ENCODE peak calls at places on chromosome 17, in eight cellular contexts. One of them, this sample, is unnamed.

GRCh38 chr17:7834554-7834890 is 505 bp downstream of the KDM6B start:
- DNase-seq in CD4-positive, alpha-beta T cell: peak; percentile 50
- DNase-seq in GM13976: no peak
- DNase-seq in IMR-90: no peak
- DNase-seq in lower lobe of right lung: peak; percentile 85
- DNase-seq in esophagus squamous epithelium: no peak
- DNase-seq in activated CD8-positive, alpha-beta T cell treated with anti-CD3 and anti-CD28 coated beads for 36 hours: peak; percentile 68
- DNase-seq in psoas muscle: peak; percentile 73
- DNase-seq in this sample: peak; percentile 59

GRCh38 chr17:68993112-68993511 is 37.9 kb upstream of the ABCA8 start:
- DNase-seq in CD4-positive, alpha-beta T cell: no peak
- DNase-seq in GM13976: no peak
- DNase-seq in IMR-90: peak; percentile 38
- DNase-seq in lower lobe of right lung: no peak
- DNase-seq in esophagus squamous epithelium: no peak
- DNase-seq in activated CD8-positive, alpha-beta T cell treated with anti-CD3 and anti-CD28 coated beads for 36 hours: no peak
- DNase-seq in psoas muscle: no peak
- DNase-seq in this sample: no peak

GRCh38 chr17:80859004-80859941 is 132.4 kb upstream of the CHMP6 start:
- DNase-seq in CD4-positive, alpha-beta T cell: no peak
- DNase-seq in GM13976: no peak
- DNase-seq in IMR-90: peak; percentile 97
- DNase-seq in lower lobe of right lung: no peak
- DNase-seq in esophagus squamous epithelium: no peak
- DNase-seq in activated CD8-positive, alpha-beta T cell treated with anti-CD3 and anti-CD28 coated beads for 36 hours: no peak
- DNase-seq in psoas muscle: peak; percentile 80
- DNase-seq in this sample: no peak

GRCh38 chr17:80034977-80035686 is 540 bp downstream of the TBC1D16 start:
- DNase-seq in CD4-positive, alpha-beta T cell: peak; percentile 35
- DNase-seq in GM13976: peak; percentile 61
- DNase-seq in IMR-90: peak; percentile 43
- DNase-seq in lower lobe of right lung: peak; percentile 66
- DNase-seq in esophagus squamous epithelium: no peak
- DNase-seq in activated CD8-positive, alpha-beta T cell treated with anti-CD3 and anti-CD28 coated beads for 36 hours: peak; percentile 66
- DNase-seq in psoas muscle: peak; percentile 46
- DNase-seq in this sample: peak; percentile 62

GRCh38 chr17:12977008-12977751 is 40.6 kb downstream of the ELAC2 start:
- DNase-seq in CD4-positive, alpha-beta T cell: no peak
- DNase-seq in GM13976: no peak
- DNase-seq in IMR-90: peak; percentile 22
- DNase-seq in lower lobe of right lung: no peak
- DNase-seq in esophagus squamous epithelium: no peak
- DNase-seq in activated CD8-positive, alpha-beta T cell treated with anti-CD3 and anti-CD28 coated beads for 36 hours: no peak
- DNase-seq in psoas muscle: no peak
- DNase-seq in this sample: no peak

GRCh38 chr17:34243732-34244299 is 11.3 kb upstream of the CCL2 start:
- DNase-seq in CD4-positive, alpha-beta T cell: no peak
- DNase-seq in GM13976: no peak
- DNase-seq in IMR-90: no peak
- DNase-seq in lower lobe of right lung: no peak
- DNase-seq in esophagus squamous epithelium: no peak
- DNase-seq in activated CD8-positive, alpha-beta T cell treated with anti-CD3 and anti-CD28 coated beads for 36 hours: no peak
- DNase-seq in psoas muscle: no peak
- DNase-seq in this sample: no peak

GRCh38 chr17:51097708-51098446 is 22.8 kb downstream of the SPAG9 start:
- DNase-seq in CD4-positive, alpha-beta T cell: no peak
- DNase-seq in GM13976: no peak
- DNase-seq in IMR-90: no peak
- DNase-seq in lower lobe of right lung: no peak
- DNase-seq in esophagus squamous epithelium: no peak
- DNase-seq in activated CD8-positive, alpha-beta T cell treated with anti-CD3 and anti-CD28 coated beads for 36 hours: no peak
- DNase-seq in psoas muscle: no peak
- DNase-seq in this sample: no peak

GRCh38 chr17:73311428-73311780 is 397 bp downstream of the CDC42EP4 start:
- DNase-seq in CD4-positive, alpha-beta T cell: no peak
- DNase-seq in GM13976: no peak
- DNase-seq in IMR-90: no peak
- DNase-seq in lower lobe of right lung: peak; percentile 68
- DNase-seq in esophagus squamous epithelium: no peak
- DNase-seq in activated CD8-positive, alpha-beta T cell treated with anti-CD3 and anti-CD28 coated beads for 36 hours: no peak
- DNase-seq in psoas muscle: no peak
- DNase-seq in this sample: peak; percentile 44

GRCh38 chr17:4588391-4588790 is 4.1 kb downstream of the SMTNL2 start:
- DNase-seq in CD4-positive, alpha-beta T cell: no peak
- DNase-seq in GM13976: no peak
- DNase-seq in IMR-90: no peak
- DNase-seq in lower lobe of right lung: no peak
- DNase-seq in esophagus squamous epithelium: no peak
- DNase-seq in activated CD8-positive, alpha-beta T cell treated with anti-CD3 and anti-CD28 coated beads for 36 hours: no peak
- DNase-seq in psoas muscle: no peak
- DNase-seq in this sample: no peak

GRCh38 chr17:71163121-71163812 is 957.6 kb upstream of the SOX9 start:
- DNase-seq in CD4-positive, alpha-beta T cell: no peak
- DNase-seq in GM13976: no peak
- DNase-seq in IMR-90: peak; percentile 41
- DNase-seq in lower lobe of right lung: no peak
- DNase-seq in esophagus squamous epithelium: no peak
- DNase-seq in activated CD8-positive, alpha-beta T cell treated with anti-CD3 and anti-CD28 coated beads for 36 hours: no peak
- DNase-seq in psoas muscle: no peak
- DNase-seq in this sample: no peak

GRCh38 chr17:4900231-4901107 is 1.1 kb downstream of the C17orf107 start:
- DNase-seq in CD4-positive, alpha-beta T cell: peak; percentile 35
- DNase-seq in GM13976: no peak
- DNase-seq in IMR-90: no peak
- DNase-seq in lower lobe of right lung: peak; percentile 71
- DNase-seq in esophagus squamous epithelium: no peak
- DNase-seq in activated CD8-positive, alpha-beta T cell treated with anti-CD3 and anti-CD28 coated beads for 36 hours: peak; percentile 68
- DNase-seq in psoas muscle: no peak
- DNase-seq in this sample: peak; percentile 59

GRCh38 chr17:3691539-3692166 is 4.3 kb downstream of the P2RX5 start:
- DNase-seq in CD4-positive, alpha-beta T cell: no peak
- DNase-seq in GM13976: no peak
- DNase-seq in IMR-90: no peak
- DNase-seq in lower lobe of right lung: no peak
- DNase-seq in esophagus squamous epithelium: no peak
- DNase-seq in activated CD8-positive, alpha-beta T cell treated with anti-CD3 and anti-CD28 coated beads for 36 hours: no peak
- DNase-seq in psoas muscle: no peak
- DNase-seq in this sample: no peak

GRCh38 chr17:37045271-37045946 is 96.7 kb downstream of the AATF start:
- DNase-seq in CD4-positive, alpha-beta T cell: no peak
- DNase-seq in GM13976: no peak
- DNase-seq in IMR-90: no peak
- DNase-seq in lower lobe of right lung: no peak
- DNase-seq in esophagus squamous epithelium: no peak
- DNase-seq in activated CD8-positive, alpha-beta T cell treated with anti-CD3 and anti-CD28 coated beads for 36 hours: no peak
- DNase-seq in psoas muscle: no peak
- DNase-seq in this sample: no peak

GRCh38 chr17:4796550-4796915 is 569 bp downstream of the PSMB6 start:
- DNase-seq in CD4-positive, alpha-beta T cell: no peak
- DNase-seq in GM13976: no peak
- DNase-seq in IMR-90: peak; percentile 35
- DNase-seq in lower lobe of right lung: no peak
- DNase-seq in esophagus squamous epithelium: no peak
- DNase-seq in activated CD8-positive, alpha-beta T cell treated with anti-CD3 and anti-CD28 coated beads for 36 hours: peak; percentile 65
- DNase-seq in psoas muscle: peak; percentile 37
- DNase-seq in this sample: no peak

GRCh38 chr17:59521465-59522126 is 43.8 kb upstream of the DHX40 start:
- DNase-seq in CD4-positive, alpha-beta T cell: peak; percentile 32
- DNase-seq in GM13976: peak; percentile 77
- DNase-seq in IMR-90: peak; percentile 59
- DNase-seq in lower lobe of right lung: peak; percentile 62
- DNase-seq in esophagus squamous epithelium: no peak
- DNase-seq in activated CD8-positive, alpha-beta T cell treated with anti-CD3 and anti-CD28 coated beads for 36 hours: peak; percentile 72
- DNase-seq in psoas muscle: peak; percentile 26
- DNase-seq in this sample: peak; percentile 79

GRCh38 chr17:74864866-74865395 is 5.2 kb upstream of the GRIN2C start:
- DNase-seq in CD4-positive, alpha-beta T cell: peak; percentile 69
- DNase-seq in GM13976: peak; percentile 88
- DNase-seq in IMR-90: peak; percentile 57
- DNase-seq in lower lobe of right lung: peak; percentile 78
- DNase-seq in esophagus squamous epithelium: no peak
- DNase-seq in activated CD8-positive, alpha-beta T cell treated with anti-CD3 and anti-CD28 coated beads for 36 hours: peak; percentile 83
- DNase-seq in psoas muscle: peak; percentile 75
- DNase-seq in this sample: peak; percentile 86

GRCh38 chr17:77696151-77696719 is 262.3 kb upstream of the TNRC6C start:
- DNase-seq in CD4-positive, alpha-beta T cell: no peak
- DNase-seq in GM13976: no peak
- DNase-seq in IMR-90: no peak
- DNase-seq in lower lobe of right lung: no peak
- DNase-seq in esophagus squamous epithelium: no peak
- DNase-seq in activated CD8-positive, alpha-beta T cell treated with anti-CD3 and anti-CD28 coated beads for 36 hours: no peak
- DNase-seq in psoas muscle: no peak
- DNase-seq in this sample: no peak

GRCh38 chr17:78888911-78889496 is 14.0 kb downstream of the CEP295NL start:
- DNase-seq in CD4-positive, alpha-beta T cell: no peak
- DNase-seq in GM13976: no peak
- DNase-seq in IMR-90: no peak
- DNase-seq in lower lobe of right lung: no peak
- DNase-seq in esophagus squamous epithelium: no peak
- DNase-seq in activated CD8-positive, alpha-beta T cell treated with anti-CD3 and anti-CD28 coated beads for 36 hours: no peak
- DNase-seq in psoas muscle: no peak
- DNase-seq in this sample: no peak
- TF ChIP-seq CTCF in CD4-positive, alpha-beta T cell: no peak
- TF ChIP-seq CTCF in GM13976: no peak
- TF ChIP-seq CTCF in IMR-90: no peak
- TF ChIP-seq CTCF in lower lobe of right lung: no peak
- TF ChIP-seq CTCF in esophagus squamous epithelium: no peak
- TF ChIP-seq CTCF in activated CD8-positive, alpha-beta T cell treated with anti-CD3 and anti-CD28 coated beads for 36 hours: no peak
- TF ChIP-seq CTCF in psoas muscle: no peak
- TF ChIP-seq CTCF in this sample: no peak

GRCh38 chr17:44069974-44070454 is 521 bp upstream of the G6PC3 start:
- DNase-seq in CD4-positive, alpha-beta T cell: no peak
- DNase-seq in GM13976: no peak
- DNase-seq in IMR-90: no peak
- DNase-seq in lower lobe of right lung: no peak
- DNase-seq in esophagus squamous epithelium: no peak
- DNase-seq in activated CD8-positive, alpha-beta T cell treated with anti-CD3 and anti-CD28 coated beads for 36 hours: peak; percentile 16
- DNase-seq in psoas muscle: no peak
- DNase-seq in this sample: no peak

GRCh38 chr17:44071772-44072171 is 1.2 kb downstream of the G6PC3 start:
- DNase-seq in CD4-positive, alpha-beta T cell: no peak
- DNase-seq in GM13976: no peak
- DNase-seq in IMR-90: peak; percentile 14
- DNase-seq in lower lobe of right lung: peak; percentile 15
- DNase-seq in esophagus squamous epithelium: no peak
- DNase-seq in activated CD8-positive, alpha-beta T cell treated with anti-CD3 and anti-CD28 coated beads for 36 hours: no peak
- DNase-seq in psoas muscle: no peak
- DNase-seq in this sample: no peak

GRCh38 chr17:44071198-44071520 is 624 bp downstream of the G6PC3 start:
- DNase-seq in CD4-positive, alpha-beta T cell: no peak
- DNase-seq in GM13976: no peak
- DNase-seq in IMR-90: peak; percentile 88
- DNase-seq in lower lobe of right lung: no peak
- DNase-seq in esophagus squamous epithelium: no peak
- DNase-seq in activated CD8-positive, alpha-beta T cell treated with anti-CD3 and anti-CD28 coated beads for 36 hours: peak; percentile 90
- DNase-seq in psoas muscle: no peak
- DNase-seq in this sample: no peak

GRCh38 chr17:44067547-44067945 is 1.1 kb upstream of the LSM12 start:
- DNase-seq in CD4-positive, alpha-beta T cell: no peak
- DNase-seq in GM13976: no peak
- DNase-seq in IMR-90: no peak
- DNase-seq in lower lobe of right lung: no peak
- DNase-seq in esophagus squamous epithelium: no peak
- DNase-seq in activated CD8-positive, alpha-beta T cell treated with anti-CD3 and anti-CD28 coated beads for 36 hours: no peak
- DNase-seq in psoas muscle: no peak
- DNase-seq in this sample: no peak

DNA sequence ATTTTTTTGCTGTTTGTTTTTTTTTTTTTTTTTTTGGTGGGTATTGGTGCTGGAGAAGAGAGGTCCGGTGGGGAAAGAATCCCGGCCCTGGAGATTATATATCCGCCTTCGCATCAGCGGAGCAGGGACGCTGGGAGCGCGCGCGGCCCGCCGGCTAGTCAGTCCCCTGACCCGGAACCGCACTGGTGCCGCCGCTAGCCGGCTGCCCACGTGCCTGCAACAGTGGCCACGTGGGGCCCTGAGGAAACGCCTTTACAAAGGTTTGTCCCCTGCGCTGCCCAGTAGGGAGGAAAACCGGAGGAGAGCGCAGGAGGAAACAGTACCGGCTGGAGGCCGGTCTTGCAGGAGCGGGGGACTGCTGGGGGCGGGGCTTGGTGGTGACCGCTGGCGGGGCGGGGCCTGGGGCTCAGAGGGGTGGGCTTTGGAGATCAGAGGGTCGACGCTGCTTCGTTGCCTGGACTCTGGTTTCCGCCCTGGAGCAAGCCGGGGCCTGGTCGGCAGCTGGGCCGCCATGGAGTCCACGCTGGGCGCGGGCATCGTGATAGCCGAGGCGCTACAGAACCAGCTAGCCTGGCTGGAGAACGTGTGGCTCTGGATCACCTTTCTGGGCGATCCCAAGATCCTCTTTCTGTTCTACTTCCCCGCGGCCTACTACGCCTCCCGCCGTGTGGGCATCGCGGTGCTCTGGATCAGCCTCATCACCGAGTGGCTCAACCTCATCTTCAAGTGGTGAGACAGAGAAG is at the start of gene G6PC3:
- DNase-seq in CD4-positive, alpha-beta T cell: peak; percentile 45
- DNase-seq in GM13976: peak; percentile 98
- DNase-seq in IMR-90: peak; percentile 98
- DNase-seq in lower lobe of right lung: peak; percentile 96
- DNase-seq in esophagus squamous epithelium: peak; percentile 49
- DNase-seq in activated CD8-positive, alpha-beta T cell treated with anti-CD3 and anti-CD28 coated beads for 36 hours: peak; percentile 95
- DNase-seq in psoas muscle: peak; percentile 96
- DNase-seq in this sample: peak; percentile 97
- TF ChIP-seq CTCF in CD4-positive, alpha-beta T cell: no peak
- TF ChIP-seq CTCF in GM13976: no peak
- TF ChIP-seq CTCF in IMR-90: peak; percentile 11
- TF ChIP-seq CTCF in lower lobe of right lung: no peak
- TF ChIP-seq CTCF in esophagus squamous epithelium: peak; percentile 47
- TF ChIP-seq CTCF in activated CD8-positive, alpha-beta T cell treated with anti-CD3 and anti-CD28 coated beads for 36 hours: no peak
- TF ChIP-seq CTCF in psoas muscle: no peak
- TF ChIP-seq CTCF in this sample: no peak

GRCh38 chr17:43995150-43995471 is 9.3 kb upstream of the NAGS start:
- DNase-seq in CD4-positive, alpha-beta T cell: no peak
- DNase-seq in GM13976: no peak
- DNase-seq in IMR-90: no peak
- DNase-seq in lower lobe of right lung: peak; percentile 11
- DNase-seq in esophagus squamous epithelium: no peak
- DNase-seq in activated CD8-positive, alpha-beta T cell treated with anti-CD3 and anti-CD28 coated beads for 36 hours: no peak
- DNase-seq in psoas muscle: no peak
- DNase-seq in this sample: no peak
- TF ChIP-seq CTCF in CD4-positive, alpha-beta T cell: peak; percentile 42
- TF ChIP-seq CTCF in GM13976: no peak
- TF ChIP-seq CTCF in IMR-90: no peak
- TF ChIP-seq CTCF in lower lobe of right lung: peak; percentile 10
- TF ChIP-seq CTCF in esophagus squamous epithelium: no peak
- TF ChIP-seq CTCF in activated CD8-positive, alpha-beta T cell treated with anti-CD3 and anti-CD28 coated beads for 36 hours: peak; percentile 39
- TF ChIP-seq CTCF in psoas muscle: no peak
- TF ChIP-seq CTCF in this sample: no peak

DNA sequence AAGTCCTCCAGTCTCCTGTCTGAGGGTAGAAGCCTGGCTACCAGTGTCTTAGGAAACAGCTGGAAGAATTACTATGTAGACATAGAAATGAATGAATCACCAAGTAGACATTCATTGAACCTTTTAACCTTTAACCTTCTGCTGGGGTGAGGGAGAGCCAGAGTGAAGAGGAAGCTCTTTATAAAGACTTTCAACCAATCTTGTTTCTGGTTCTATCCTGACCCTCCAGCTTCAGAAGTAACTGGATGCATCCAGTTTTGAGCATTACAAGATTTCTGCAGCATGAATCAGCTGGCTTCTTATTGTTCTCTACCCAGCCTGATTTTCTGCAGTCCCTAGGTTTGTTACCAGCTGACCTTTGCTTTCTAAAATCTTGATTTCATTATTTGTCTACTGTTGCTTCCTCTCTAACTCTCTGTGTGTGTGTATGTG is 8.5 kb downstream of the TEKT1 start:
- DNase-seq in CD4-positive, alpha-beta T cell: no peak
- DNase-seq in GM13976: no peak
- DNase-seq in IMR-90: peak; percentile 6
- DNase-seq in lower lobe of right lung: no peak
- DNase-seq in esophagus squamous epithelium: no peak
- DNase-seq in activated CD8-positive, alpha-beta T cell treated with anti-CD3 and anti-CD28 coated beads for 36 hours: no peak
- DNase-seq in psoas muscle: no peak
- DNase-seq in this sample: no peak
- TF ChIP-seq CTCF in CD4-positive, alpha-beta T cell: no peak
- TF ChIP-seq CTCF in GM13976: no peak
- TF ChIP-seq CTCF in IMR-90: no peak
- TF ChIP-seq CTCF in lower lobe of right lung: no peak
- TF ChIP-seq CTCF in esophagus squamous epithelium: no peak
- TF ChIP-seq CTCF in activated CD8-positive, alpha-beta T cell treated with anti-CD3 and anti-CD28 coated beads for 36 hours: no peak
- TF ChIP-seq CTCF in psoas muscle: no peak
- TF ChIP-seq CTCF in this sample: no peak

This sample was measured in GM20000.